ENCODE peak calls at places on chromosomes 1 and 21, in ten cellular contexts. One of them, this sample, is unnamed.

GRCh38 chr1:155012052-155012546 is 9.5 kb downstream of the ZBTB7B start:
- DNase-seq in MCF 10A: peak; percentile 95
- DNase-seq in activated T-cell treated with anti-CD3 and anti-CD28 coated beads for 1 hour: no peak
- DNase-seq in A549: no peak
- DNase-seq in GM03348: peak; percentile 59
- DNase-seq in cerebellar nuclear complex: no peak
- DNase-seq in stimulated activated CD4-positive, alpha-beta T cell treated with anti-CD3 and anti-CD28 coated beads, Interleukin-12 subunit alpha, Interleukin-12 subunit beta, amount 100 ng/mL, for 4 hours: no peak
- DNase-seq in AG10803: peak; percentile 54
- DNase-seq in mesothelial cell of epicardium: no peak
- DNase-seq in NCI-H1694: no peak
- DNase-seq in this sample: no peak

GRCh38 chr1:183841950-183842816 is 37.3 kb downstream of the RGL1 start:
- DNase-seq in MCF 10A: no peak
- DNase-seq in activated T-cell treated with anti-CD3 and anti-CD28 coated beads for 1 hour: no peak
- DNase-seq in A549: no peak
- DNase-seq in GM03348: peak; percentile 83
- DNase-seq in cerebellar nuclear complex: no peak
- DNase-seq in stimulated activated CD4-positive, alpha-beta T cell treated with anti-CD3 and anti-CD28 coated beads, Interleukin-12 subunit alpha, Interleukin-12 subunit beta, amount 100 ng/mL, for 4 hours: no peak
- DNase-seq in AG10803: peak; percentile 98
- DNase-seq in mesothelial cell of epicardium: no peak
- DNase-seq in NCI-H1694: no peak
- DNase-seq in this sample: peak; percentile 90

GRCh38 chr1:94729287-94729686 is 90.9 kb upstream of the SLC44A3 start:
- DNase-seq in MCF 10A: peak; percentile 58
- DNase-seq in activated T-cell treated with anti-CD3 and anti-CD28 coated beads for 1 hour: no peak
- DNase-seq in A549: no peak
- DNase-seq in GM03348: peak; percentile 74
- DNase-seq in cerebellar nuclear complex: no peak
- DNase-seq in stimulated activated CD4-positive, alpha-beta T cell treated with anti-CD3 and anti-CD28 coated beads, Interleukin-12 subunit alpha, Interleukin-12 subunit beta, amount 100 ng/mL, for 4 hours: no peak
- DNase-seq in AG10803: peak; percentile 89
- DNase-seq in mesothelial cell of epicardium: no peak
- DNase-seq in NCI-H1694: no peak
- DNase-seq in this sample: peak; percentile 79

GRCh38 chr21:28636988-28637691 is 355.5 kb downstream of the LTN1 start:
- DNase-seq in MCF 10A: peak; percentile 67
- DNase-seq in activated T-cell treated with anti-CD3 and anti-CD28 coated beads for 1 hour: no peak
- DNase-seq in A549: no peak
- DNase-seq in GM03348: peak; percentile 66
- DNase-seq in cerebellar nuclear complex: no peak
- DNase-seq in stimulated activated CD4-positive, alpha-beta T cell treated with anti-CD3 and anti-CD28 coated beads, Interleukin-12 subunit alpha, Interleukin-12 subunit beta, amount 100 ng/mL, for 4 hours: no peak
- DNase-seq in AG10803: peak; percentile 89
- DNase-seq in mesothelial cell of epicardium: no peak
- DNase-seq in NCI-H1694: no peak
- DNase-seq in this sample: no peak

GRCh38 chr1:183505338-183506089 is 33.2 kb downstream of the SMG7 start:
- DNase-seq in MCF 10A: no peak
- DNase-seq in activated T-cell treated with anti-CD3 and anti-CD28 coated beads for 1 hour: no peak
- DNase-seq in A549: no peak
- DNase-seq in GM03348: no peak
- DNase-seq in cerebellar nuclear complex: no peak
- DNase-seq in stimulated activated CD4-positive, alpha-beta T cell treated with anti-CD3 and anti-CD28 coated beads, Interleukin-12 subunit alpha, Interleukin-12 subunit beta, amount 100 ng/mL, for 4 hours: no peak
- DNase-seq in AG10803: no peak
- DNase-seq in mesothelial cell of epicardium: no peak
- DNase-seq in NCI-H1694: no peak
- DNase-seq in this sample: no peak

GRCh38 chr21:28516996-28517592 is 475.6 kb downstream of the LTN1 start:
- DNase-seq in MCF 10A: peak; percentile 78
- DNase-seq in activated T-cell treated with anti-CD3 and anti-CD28 coated beads for 1 hour: peak; percentile 45
- DNase-seq in A549: peak; percentile 2
- DNase-seq in GM03348: no peak
- DNase-seq in cerebellar nuclear complex: no peak
- DNase-seq in stimulated activated CD4-positive, alpha-beta T cell treated with anti-CD3 and anti-CD28 coated beads, Interleukin-12 subunit alpha, Interleukin-12 subunit beta, amount 100 ng/mL, for 4 hours: peak; percentile 50
- DNase-seq in AG10803: no peak
- DNase-seq in mesothelial cell of epicardium: no peak
- DNase-seq in NCI-H1694: peak; percentile 54
- DNase-seq in this sample: no peak

GRCh38 chr21:17387030-17387617 is 125.7 kb upstream of the CXADR start:
- DNase-seq in MCF 10A: peak; percentile 77
- DNase-seq in activated T-cell treated with anti-CD3 and anti-CD28 coated beads for 1 hour: peak; percentile 40
- DNase-seq in A549: peak; percentile 25
- DNase-seq in GM03348: peak; percentile 64
- DNase-seq in cerebellar nuclear complex: no peak
- DNase-seq in stimulated activated CD4-positive, alpha-beta T cell treated with anti-CD3 and anti-CD28 coated beads, Interleukin-12 subunit alpha, Interleukin-12 subunit beta, amount 100 ng/mL, for 4 hours: peak; percentile 26
- DNase-seq in AG10803: peak; percentile 53
- DNase-seq in mesothelial cell of epicardium: no peak
- DNase-seq in NCI-H1694: peak; percentile 94
- DNase-seq in this sample: peak; percentile 15

GRCh38 chr1:230730979-230731378 is 16.2 kb upstream of the CAPN9 start:
- DNase-seq in MCF 10A: no peak
- DNase-seq in activated T-cell treated with anti-CD3 and anti-CD28 coated beads for 1 hour: no peak
- DNase-seq in A549: no peak
- DNase-seq in GM03348: no peak
- DNase-seq in cerebellar nuclear complex: no peak
- DNase-seq in stimulated activated CD4-positive, alpha-beta T cell treated with anti-CD3 and anti-CD28 coated beads, Interleukin-12 subunit alpha, Interleukin-12 subunit beta, amount 100 ng/mL, for 4 hours: no peak
- DNase-seq in AG10803: no peak
- DNase-seq in mesothelial cell of epicardium: no peak
- DNase-seq in NCI-H1694: no peak
- DNase-seq in this sample: no peak

GRCh38 chr1:22861764-22862440 is 110.8 kb downstream of the LACTBL1 start:
- DNase-seq in MCF 10A: peak; percentile 90
- DNase-seq in activated T-cell treated with anti-CD3 and anti-CD28 coated beads for 1 hour: no peak
- DNase-seq in A549: peak; percentile 30
- DNase-seq in GM03348: peak; percentile 90
- DNase-seq in cerebellar nuclear complex: no peak
- DNase-seq in stimulated activated CD4-positive, alpha-beta T cell treated with anti-CD3 and anti-CD28 coated beads, Interleukin-12 subunit alpha, Interleukin-12 subunit beta, amount 100 ng/mL, for 4 hours: no peak
- DNase-seq in AG10803: peak; percentile 69
- DNase-seq in mesothelial cell of epicardium: peak; percentile 34
- DNase-seq in NCI-H1694: peak; percentile 23
- DNase-seq in this sample: no peak

GRCh38 chr1:34057751-34058150 is 107.3 kb downstream of the CSMD2 start:
- DNase-seq in MCF 10A: no peak
- DNase-seq in activated T-cell treated with anti-CD3 and anti-CD28 coated beads for 1 hour: no peak
- DNase-seq in A549: no peak
- DNase-seq in GM03348: no peak
- DNase-seq in cerebellar nuclear complex: no peak
- DNase-seq in stimulated activated CD4-positive, alpha-beta T cell treated with anti-CD3 and anti-CD28 coated beads, Interleukin-12 subunit alpha, Interleukin-12 subunit beta, amount 100 ng/mL, for 4 hours: no peak
- DNase-seq in AG10803: no peak
- DNase-seq in mesothelial cell of epicardium: no peak
- DNase-seq in NCI-H1694: no peak
- DNase-seq in this sample: no peak

GRCh38 chr21:31644648-31645047 is 14.8 kb upstream of the SOD1 start:
- DNase-seq in MCF 10A: no peak
- DNase-seq in activated T-cell treated with anti-CD3 and anti-CD28 coated beads for 1 hour: no peak
- DNase-seq in A549: no peak
- DNase-seq in GM03348: no peak
- DNase-seq in cerebellar nuclear complex: no peak
- DNase-seq in stimulated activated CD4-positive, alpha-beta T cell treated with anti-CD3 and anti-CD28 coated beads, Interleukin-12 subunit alpha, Interleukin-12 subunit beta, amount 100 ng/mL, for 4 hours: no peak
- DNase-seq in AG10803: no peak
- DNase-seq in mesothelial cell of epicardium: no peak
- DNase-seq in NCI-H1694: no peak
- DNase-seq in this sample: no peak

GRCh38 chr1:110607663-110608230 is 1.6 kb upstream of the KCNA2 start:
- DNase-seq in MCF 10A: no peak
- DNase-seq in activated T-cell treated with anti-CD3 and anti-CD28 coated beads for 1 hour: no peak
- DNase-seq in A549: no peak
- DNase-seq in GM03348: no peak
- DNase-seq in cerebellar nuclear complex: no peak
- DNase-seq in stimulated activated CD4-positive, alpha-beta T cell treated with anti-CD3 and anti-CD28 coated beads, Interleukin-12 subunit alpha, Interleukin-12 subunit beta, amount 100 ng/mL, for 4 hours: no peak
- DNase-seq in AG10803: no peak
- DNase-seq in mesothelial cell of epicardium: no peak
- DNase-seq in NCI-H1694: no peak
- DNase-seq in this sample: no peak